ENCODE peak calls at places on chromosomes 2 and 18, in four cellular contexts. A is HFFc6, P is neural crest cell, V is left ventricle myocardium inferior. M is an unnamed sample.

GRCh38 chr18:28961669-28962228 is 784.8 kb upstream of the CDH2 start:
- DNase-seq in A (peak; percentile 9), P (peak; percentile 5), V (no peak), M (peak; percentile 17)

GRCh38 chr2:215799194-215799593 is 214.2 kb downstream of the MREG start:
- DNase-seq in A (no peak), P (no peak), V (no peak), M (no peak)

GRCh38 chr2:55365303-55365702 is 54.4 kb downstream of the CCDC88A start:
- DNase-seq in A (no peak), P (no peak), V (no peak), M (no peak)

GRCh38 chr18:3103576-3103975 is 90.6 kb upstream of the LPIN2 start:
- DNase-seq in A (no peak), P (no peak), V (no peak), M (no peak)

GRCh38 chr18:79583984-79584401 is 95.6 kb upstream of the CTDP1 start:
- DNase-seq in A (no peak), P (no peak), V (peak; percentile 11), M (no peak)

GRCh38 chr18:61546598-61546997 is 213.4 kb downstream of the CDH20 start:
- DNase-seq in A (peak; percentile 87), P (no peak), V (no peak), M (no peak)

GRCh38 chr18:69220529-69220928 is 180.2 kb upstream of the DOK6 start:
- DNase-seq in A (no peak), P (no peak), V (no peak), M (no peak)

GRCh38 chr2:50672286-50672685 is 359.6 kb downstream of the NRXN1 start:
- DNase-seq in A (no peak), P (no peak), V (no peak), M (no peak)

GRCh38 chr2:157760949-157761348 is 115.2 kb downstream of the ACVR1 start:
- DNase-seq in A (no peak), P (no peak), V (no peak), M (no peak)

GRCh38 chr2:15989559-15989958 is 49.2 kb downstream of the MYCN start:
- DNase-seq in A (no peak), P (no peak), V (no peak), M (no peak)

GRCh38 chr2:227127236-227127635 is 36.8 kb downstream of the COL4A4 start:
- DNase-seq in A (no peak), P (no peak), V (no peak), M (no peak)

GRCh38 chr2:152405206-152406118 is 70.5 kb downstream of the FMNL2 start:
- DNase-seq in A (no peak), P (no peak), V (no peak), M (no peak)

GRCh38 chr2:240930096-240930630 is 24.0 kb downstream of the CROCC2 start:
- DNase-seq in A (no peak), P (no peak), V (peak; percentile 5), M (no peak)

DNA sequence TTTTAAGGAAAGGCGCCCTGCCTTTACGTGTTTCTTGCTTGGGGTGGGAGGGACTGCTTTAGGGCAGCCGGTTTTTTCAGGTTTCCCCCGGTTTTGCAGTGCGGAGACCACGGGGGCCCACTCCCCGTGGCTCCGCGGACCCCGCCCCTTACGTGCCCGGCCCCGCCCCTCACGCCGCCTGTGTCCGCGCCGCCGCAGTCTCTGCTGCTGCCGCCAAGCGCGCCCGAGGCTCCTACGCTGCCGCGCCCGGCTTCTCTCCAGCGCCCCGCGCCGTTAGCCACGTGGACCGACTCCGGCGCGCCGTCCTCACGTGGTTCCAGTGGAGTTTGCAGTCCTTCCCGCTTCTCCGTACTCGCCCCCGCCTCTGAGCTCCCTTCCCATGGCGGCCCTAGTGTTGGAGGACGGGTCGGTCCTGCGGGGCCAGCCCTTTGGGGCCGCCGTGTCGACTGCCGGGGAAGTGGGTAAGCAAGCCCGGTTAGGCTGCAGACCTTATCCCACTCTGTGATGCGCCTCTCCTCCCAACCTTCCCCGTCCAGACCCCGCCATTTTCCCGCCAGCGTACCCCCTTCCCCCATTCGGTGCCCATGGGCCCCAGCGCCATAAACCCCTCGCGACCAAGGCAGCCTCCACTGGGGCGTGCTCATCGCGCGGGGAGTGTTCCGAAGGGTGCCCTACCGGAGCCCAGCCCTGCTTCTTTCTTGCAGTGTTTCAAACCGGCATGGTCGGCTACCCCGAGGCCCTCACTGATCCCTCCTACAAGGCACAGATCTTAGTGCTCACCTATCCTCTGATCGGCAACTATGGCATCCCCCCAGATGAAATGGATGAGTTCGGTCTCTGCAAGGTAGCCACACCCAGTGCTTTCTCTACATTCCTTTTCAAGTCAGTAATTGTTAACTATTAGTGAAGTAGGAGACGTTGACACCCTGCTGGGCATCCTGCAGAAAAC is at the start of gene CAD:
- DNase-seq in A (peak; percentile 72), P (peak; percentile 77), V (peak; percentile 89), M (peak; percentile 93)
- TF ChIP-seq CTCF in A (peak; percentile 39), P (peak; percentile 32), V (peak; percentile 54), M (no peak)

GRCh38 chr18:36424741-36425142 is 127.2 kb downstream of the FHOD3 start:
- DNase-seq in A (no peak), P (no peak), V (no peak), M (no peak)
- TF ChIP-seq CTCF in A (peak; percentile 67), P (peak; percentile 32), V (no peak), M (no peak)

GRCh38 chr2:144529841-144530240 is 9.9 kb upstream of the ZEB2 start:
- DNase-seq in A (no peak), P (no peak), V (no peak), M (no peak)
- TF ChIP-seq CTCF in A (no peak), P (no peak), V (no peak), M (no peak)

DNA sequence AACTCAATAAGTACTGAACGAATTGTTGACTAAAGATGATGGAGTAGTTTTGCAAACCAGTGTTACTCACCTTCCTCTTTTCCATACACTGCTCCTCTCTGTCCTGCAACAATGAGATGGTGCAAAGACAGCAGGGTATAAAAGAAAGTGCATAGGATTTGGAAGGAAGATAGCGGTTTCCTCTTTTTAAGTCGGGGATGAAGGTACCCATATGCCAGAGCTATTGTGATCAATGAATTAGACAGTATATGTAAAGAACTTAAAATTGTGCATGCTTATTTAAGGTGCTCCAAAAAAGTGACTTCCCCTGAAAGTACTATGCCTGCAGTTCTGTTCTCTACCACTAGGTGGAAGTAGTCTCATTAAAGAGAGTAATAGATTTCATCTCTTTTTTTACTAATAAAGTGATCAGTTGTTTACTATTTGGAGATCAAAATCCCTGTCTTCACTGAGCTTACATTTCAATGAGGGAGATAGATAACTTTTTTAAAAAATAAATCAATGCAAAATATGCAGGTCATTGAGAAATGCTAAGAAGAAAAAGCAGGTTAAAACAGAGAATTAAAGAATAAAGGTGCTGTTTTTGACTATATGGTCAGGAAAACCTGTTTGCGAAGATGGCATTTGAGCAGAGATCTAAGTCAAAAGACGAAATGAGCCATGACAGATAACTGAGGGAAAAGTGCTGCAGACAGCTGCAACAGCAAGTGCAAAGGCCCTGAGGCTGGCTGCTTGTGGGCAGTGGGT is 339.7 kb upstream of the SLC14A2 start:
- DNase-seq in A (peak; percentile 35), P (no peak), V (no peak), M (no peak)
- TF ChIP-seq CTCF in A (peak; percentile 93), P (peak; percentile 80), V (peak; percentile 76), M (peak; percentile 95)

GRCh38 chr2:61911510-61911909 is 6.0 kb downstream of the COMMD1 start:
- DNase-seq in A (no peak), P (no peak), V (no peak), M (no peak)
- TF ChIP-seq CTCF in A (no peak), P (peak; percentile 32), V (peak; percentile 46), M (no peak)

DNA sequence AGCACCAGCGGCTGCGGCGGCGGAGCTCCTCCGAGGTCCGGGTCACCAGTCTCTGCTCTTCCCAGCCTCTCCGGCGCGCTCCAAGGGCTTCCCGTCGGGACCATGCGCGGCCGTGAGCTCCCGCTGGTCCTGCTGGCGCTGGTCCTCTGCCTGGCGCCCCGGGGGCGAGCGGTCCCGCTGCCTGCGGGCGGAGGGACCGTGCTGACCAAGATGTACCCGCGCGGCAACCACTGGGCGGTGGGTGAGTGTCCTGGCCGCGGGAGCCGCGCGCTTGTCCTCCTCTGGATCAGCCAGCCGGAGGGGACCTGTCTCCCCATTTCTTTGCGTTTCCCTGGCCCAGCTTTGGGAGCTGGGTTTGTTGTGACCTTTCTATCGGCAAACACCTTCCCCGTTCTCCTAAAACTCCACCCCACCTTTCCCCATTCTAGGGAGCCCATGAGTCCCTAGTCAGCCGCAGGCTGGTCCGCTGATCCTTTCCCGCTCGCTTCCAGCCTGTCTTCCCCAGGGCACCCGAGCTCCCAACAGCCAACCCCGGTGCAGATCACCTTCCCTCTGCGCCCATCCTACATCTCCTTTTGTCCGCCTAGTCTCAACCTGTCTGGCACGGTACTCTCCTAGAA is 316 bp downstream of the GRP start:
- DNase-seq in A (no peak), P (no peak), V (no peak), M (peak; percentile 44)
- TF ChIP-seq CTCF in A (no peak), P (no peak), V (no peak), M (no peak)

DNA sequence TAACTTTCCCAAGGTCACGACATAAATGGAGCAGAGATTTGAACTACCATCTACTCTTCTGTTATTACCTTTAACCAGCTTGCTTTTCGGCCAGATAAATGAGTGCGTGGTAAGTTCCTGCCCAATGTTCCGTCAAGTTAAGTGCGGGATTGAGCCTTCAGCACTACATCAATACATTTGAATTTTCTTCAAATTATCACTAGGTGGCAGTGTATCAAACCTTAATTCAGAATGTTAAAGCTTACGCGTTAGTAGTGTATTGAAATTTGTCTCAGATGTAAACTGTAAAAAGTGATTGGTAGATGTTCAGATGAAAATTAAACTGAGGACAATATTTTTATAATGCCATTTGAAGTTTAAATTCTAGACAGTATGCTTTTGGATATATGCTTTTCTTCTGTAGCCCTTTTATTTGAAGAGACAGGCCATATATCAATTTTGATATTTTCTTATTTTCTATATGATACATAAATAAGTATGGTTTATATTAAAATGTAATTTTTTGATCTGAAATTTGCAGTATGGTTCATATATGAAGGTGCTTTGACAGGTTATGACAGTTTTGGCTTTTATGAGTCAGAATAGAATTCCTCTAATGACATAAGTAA is 681.3 kb downstream of the ADCYAP1 start:
- DNase-seq in A (peak; percentile 28), P (peak; percentile 1), V (no peak), M (no peak)
- TF ChIP-seq CTCF in A (peak; percentile 76), P (peak; percentile 71), V (peak; percentile 64), M (peak; percentile 62)

GRCh38 chr2:238523158-238524110 is 96.7 kb downstream of the ASB1 start:
- DNase-seq in A (peak; percentile 26), P (peak; percentile 28), V (no peak), M (peak; percentile 66)

GRCh38 chr2:238524584-238524983 is 97.9 kb downstream of the ASB1 start:
- DNase-seq in A (no peak), P (no peak), V (no peak), M (no peak)

GRCh38 chr2:238525990-238526389 is 99.3 kb downstream of the ASB1 start:
- DNase-seq in A (no peak), P (no peak), V (no peak), M (no peak)

GRCh38 chr2:238527565-238527964 is 100.8 kb downstream of the ASB1 start:
- DNase-seq in A (peak; percentile 65), P (no peak), V (no peak), M (no peak)

GRCh38 chr2:238528953-238529781 is 102.4 kb downstream of the ASB1 start:
- DNase-seq in A (peak; percentile 69), P (no peak), V (no peak), M (no peak)
- TF ChIP-seq CTCF in A (peak; percentile 27), P (no peak), V (no peak), M (no peak)

GRCh38 chr2:237092920-237093781 is 7.5 kb downstream of the COPS8 start:
- DNase-seq in A (peak; percentile 61), P (no peak), V (no peak), M (no peak)
- TF ChIP-seq CTCF in A (peak; percentile 83), P (peak; percentile 61), V (peak; percentile 64), M (peak; percentile 33)

M was measured in glutamatergic neuron.